ENCODE peak calls at places on chromosomes 7 and 10, in four cellular contexts. One of them, this sample, is unnamed.

GRCh38 chr7:51154201-51154600 is 162.4 kb downstream of the COBL start:
- DNase-seq in right atrium auricular region: no peak
- DNase-seq in GM12865: no peak
- DNase-seq in lower lobe of right lung: no peak
- DNase-seq in this sample: no peak

GRCh38 chr7:30175171-30175570 is 40.4 kb downstream of the MTURN start:
- DNase-seq in right atrium auricular region: no peak
- DNase-seq in lower lobe of right lung: no peak
- DNase-seq in GM12865: no peak
- DNase-seq in this sample: no peak

GRCh38 chr10:49690673-49691356 is 11.4 kb downstream of the C10orf53 start:
- DNase-seq in GM12865: no peak
- DNase-seq in right atrium auricular region: peak; percentile 30
- DNase-seq in lower lobe of right lung: no peak
- DNase-seq in this sample: no peak

GRCh38 chr10:74145133-74145532 is 5.5 kb downstream of the AP3M1 start:
- DNase-seq in lower lobe of right lung: no peak
- DNase-seq in GM12865: no peak
- DNase-seq in right atrium auricular region: no peak
- DNase-seq in this sample: no peak

GRCh38 chr10:3464760-3465405 is 292.3 kb upstream of the PITRM1 start:
- DNase-seq in right atrium auricular region: peak; percentile 55
- DNase-seq in GM12865: no peak
- DNase-seq in lower lobe of right lung: no peak
- DNase-seq in this sample: no peak

GRCh38 chr7:30268666-30269065 is 15.7 kb upstream of the ZNRF2 start:
- DNase-seq in GM12865: no peak
- DNase-seq in lower lobe of right lung: no peak
- DNase-seq in right atrium auricular region: no peak
- DNase-seq in this sample: no peak

GRCh38 chr7:150945853-150946825 is 32.0 kb downstream of the KCNH2 start:
- DNase-seq in GM12865: no peak
- DNase-seq in lower lobe of right lung: peak; percentile 54
- DNase-seq in right atrium auricular region: peak; percentile 73
- DNase-seq in this sample: no peak

GRCh38 chr7:12403287-12404181 is at the start of gene VWDE:
- DNase-seq in right atrium auricular region: no peak
- DNase-seq in GM12865: peak; percentile 53
- DNase-seq in lower lobe of right lung: peak; percentile 68
- DNase-seq in this sample: peak; percentile 76

GRCh38 chr7:45000096-45001032 is at the start of gene CCM2:
- DNase-seq in right atrium auricular region: no peak
- DNase-seq in lower lobe of right lung: peak; percentile 78
- DNase-seq in GM12865: peak; percentile 59
- DNase-seq in this sample: no peak